ENCODE peak calls at places on chromosomes 3 and 15, in four cellular contexts. L, H, X and N are unnamed samples. For H3K27me3, the result is how much of the 10 kb centered on the place peaks cover.

GRCh38 chr15:45326776-45327175 is 51.6 kb downstream of the GATM start:
- DNase-seq in H (no peak), L (no peak), X (no peak), N (no peak)

GRCh38 chr3:81198766-81199165 is 562.7 kb downstream of the GBE1 start:
- DNase-seq in X (no peak), H (no peak), L (no peak), N (no peak)

GRCh38 chr15:78726870-78727551 is 84.3 kb downstream of the ADAMTS7 start:
- DNase-seq in X (no peak), H (peak), L (peak), N (peak)

GRCh38 chr3:171685116-171685895 is 125.0 kb downstream of the PLD1 start:
- DNase-seq in H (peak), X (no peak), L (no peak), N (no peak)

GRCh38 chr3:66910721-66911120 is 87.4 kb upstream of the KBTBD8 start:
- DNase-seq in X (no peak), L (no peak), H (no peak), N (no peak)

GRCh38 chr15:90593469-90594158 is 63.9 kb downstream of the CRTC3 start:
- DNase-seq in X (no peak), L (no peak), H (no peak), N (no peak)

GRCh38 chr3:23004971-23005370 is 198.2 kb upstream of the UBE2E2 start:
- DNase-seq in X (no peak), H (peak), L (no peak), N (no peak)

GRCh38 chr3:187498211-187498610 is 130.0 kb downstream of the RTP4 start:
- DNase-seq in X (no peak), H (no peak), L (no peak), N (no peak)

GRCh38 chr3:45412731-45413130 is 24.4 kb downstream of the LARS2 start:
- DNase-seq in X (no peak), L (no peak), H (no peak), N (no peak)

GRCh38 chr3:155934215-155934614 is 63.8 kb downstream of the GMPS start:
- DNase-seq in H (no peak), X (no peak), L (no peak), N (no peak)

GRCh38 chr3:195443391-195443989 is 670 bp upstream of the ACAP2 start:
- DNase-seq in H (no peak), L (no peak), X (no peak), N (peak)

GRCh38 chr15:70426065-70426821 is 328.5 kb upstream of the TLE3 start:
- DNase-seq in L (no peak), X (no peak), H (no peak), N (no peak)

GRCh38 chr3:167095976-167096375 is 284.1 kb downstream of the ZBBX start:
- DNase-seq in X (no peak), H (no peak), L (no peak), N (no peak)

GRCh38 chr3:48845170-48845569 is 2.5 kb downstream of the PRKAR2A start:
- DNase-seq in L (no peak), H (no peak), X (no peak), N (no peak)

GRCh38 chr3:14760185-14760584 is 58.6 kb upstream of the FGD5 start:
- DNase-seq in L (no peak), X (no peak), H (no peak), N (no peak)

GRCh38 chr3:51353566-51354140 is 31.4 kb upstream of the MANF start:
- DNase-seq in H (no peak), X (no peak), L (no peak), N (no peak)

GRCh38 chr3:183782576-183782975 is 42.8 kb downstream of the MAP6D1 start:
- DNase-seq in L (no peak), X (no peak), H (no peak), N (no peak)

GRCh38 chr3:113615976-113616375 is 80.5 kb downstream of the USF3 start:
- DNase-seq in L (no peak), X (no peak), H (no peak), N (no peak)

GRCh38 chr3:62186967-62187366 is 186.4 kb downstream of the FEZF2 start:
- DNase-seq in L (peak), X (no peak), H (no peak), N (peak)

GRCh38 chr15:31372635-31373091 is 46.0 kb downstream of the KLF13 start:
- DNase-seq in L (peak), H (peak), X (no peak), N (peak)

GRCh38 chr3:149983628-149984027 is 12.9 kb upstream of the PFN2 start:
- DNase-seq in L (no peak), X (no peak), H (no peak), N (no peak)

GRCh38 chr3:197001106-197001971 is 28.3 kb downstream of the MELTF start:
- DNase-seq in X (no peak), H (no peak), L (no peak), N (no peak)

GRCh38 chr3:171620825-171621434 is 160.7 kb upstream of the TNIK start:
- DNase-seq in X (no peak), H (peak), L (no peak), N (no peak)

GRCh38 chr3:126897943-126898342 is 85.0 kb upstream of the PLXNA1 start:
- DNase-seq in H (no peak), L (no peak), X (no peak), N (peak)

GRCh38 chr15:57662091-57662744 is 44.3 kb upstream of the POLR2M start:
- DNase-seq in X (no peak), H (no peak), L (no peak), N (no peak)

GRCh38 chr3:148718982-148719862 is 21.5 kb downstream of the AGTR1 start:
- DNase-seq in X (no peak), H (no peak), L (peak), N (peak)

GRCh38 chr15:73631915-73632669 is 1.1 kb downstream of the NPTN start:
- DNase-seq in L (peak), H (no peak), X (peak), N (peak)

GRCh38 chr3:127004641-127005397 is 21.9 kb downstream of the PLXNA1 start:
- DNase-seq in L (no peak), X (no peak), H (no peak), N (peak)

GRCh38 chr3:150922611-150923010 is 17.4 kb upstream of the MINDY4B start:
- DNase-seq in H (no peak), X (no peak), L (peak), N (peak)

GRCh38 chr3:17050051-17050450 is 165.3 kb downstream of the PLCL2 start:
- DNase-seq in H (no peak), L (no peak), X (no peak), N (no peak)

GRCh38 chr15:45616901-45617323 is 17.9 kb upstream of the SQOR start:
- DNase-seq in H (no peak), X (no peak), L (no peak), N (no peak)

GRCh38 chr3:36973141-36973540 is 19.8 kb downstream of the EPM2AIP1 start:
- DNase-seq in X (no peak), L (no peak), H (no peak), N (no peak)

GRCh38 chr3:52193059-52193458 is 4.9 kb upstream of the ALAS1 start:
- DNase-seq in L (no peak), H (no peak), X (no peak), N (no peak)

GRCh38 chr3:118818386-118818785 is 216.3 kb downstream of the IGSF11 start:
- DNase-seq in X (no peak), L (no peak), H (no peak), N (no peak)

GRCh38 chr15:67023517-67024321 is 41.7 kb upstream of the SMAD3 start:
- DNase-seq in X (no peak), H (no peak), L (no peak), N (no peak)

GRCh38 chr3:32956750-32957570 is 5.5 kb downstream of the CCR4 start:
- DNase-seq in L (no peak), H (no peak), X (no peak), N (no peak)

GRCh38 chr15:100039994-100040393 is 301.8 kb downstream of the ADAMTS17 start:
- DNase-seq in H (no peak), X (no peak), L (no peak), N (peak)
- H3K27me3 ChIP-seq in H (under half), X (under half), L (under half), N (under half)

DNA sequence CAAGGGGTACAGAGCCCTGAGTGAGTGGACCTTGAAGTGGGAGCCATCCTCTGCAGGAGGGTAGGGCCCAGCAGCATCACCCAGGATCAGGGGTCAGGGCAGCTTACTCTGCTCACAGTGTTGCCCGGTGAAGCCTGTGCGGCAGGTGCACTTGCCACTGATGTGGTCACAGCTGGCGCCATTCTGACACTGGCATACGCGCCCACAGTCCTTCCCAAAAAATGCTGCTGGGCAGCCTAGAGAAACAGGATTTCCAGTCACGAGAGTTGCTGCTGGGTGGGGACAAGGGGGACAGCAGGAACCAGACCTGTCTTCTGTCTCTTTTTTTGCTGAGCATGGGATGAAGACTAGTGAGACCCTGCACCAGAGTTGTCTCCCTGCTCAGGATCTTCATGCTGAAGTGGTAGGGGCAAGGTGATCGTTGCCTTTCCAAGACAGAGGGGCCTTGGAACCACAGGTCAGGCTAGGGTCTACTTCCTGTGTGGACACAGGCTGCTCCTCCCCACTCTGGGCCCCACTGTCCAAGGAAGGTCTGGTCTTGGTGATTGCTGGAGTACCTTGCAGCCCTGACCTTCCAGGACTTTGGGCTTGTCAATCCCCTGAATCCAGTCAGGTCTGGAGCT is 46.9 kb downstream of the RAB11A start:
- DNase-seq in X (no peak), L (no peak), H (no peak), N (no peak)
- H3K4me3 ChIP-seq in X (no peak), L (no peak), H (no peak), N (no peak)

GRCh38 chr3:8895829-8896228 is 67.4 kb downstream of the RAD18 start:
- DNase-seq in H (no peak), X (no peak), L (no peak), N (no peak)
- H3K27me3 ChIP-seq in H (under half), X (under half), L (under half), N (under half)

GRCh38 chr3:12719984-12720656 is 38.9 kb downstream of the TMEM40 start:
- DNase-seq in H (peak), L (peak), X (peak), N (peak)

GRCh38 chr3:12722205-12722604 is 36.9 kb downstream of the TMEM40 start:
- DNase-seq in H (no peak), X (no peak), L (no peak), N (no peak)

GRCh38 chr3:12724794-12725193 is 34.3 kb downstream of the TMEM40 start:
- DNase-seq in X (no peak), L (no peak), H (no peak), N (no peak)

GRCh38 chr3:12716605-12717121 is 42.4 kb downstream of the TMEM40 start:
- DNase-seq in L (no peak), H (peak), X (no peak), N (no peak)

GRCh38 chr3:12719541-12719940 is 39.5 kb downstream of the TMEM40 start:
- DNase-seq in X (no peak), L (no peak), H (no peak), N (no peak)
- H3K4me3 ChIP-seq in X (no peak), L (no peak), H (peak), N (no peak)

GRCh38 chr15:63672775-63673174 is 75.6 kb downstream of the FBXL22 start:
- DNase-seq in L (no peak), X (no peak), H (no peak), N (no peak)

GRCh38 chr15:63678383-63678782 is 81.2 kb downstream of the FBXL22 start:
- DNase-seq in X (no peak), L (no peak), H (no peak), N (no peak)

GRCh38 chr15:63675263-63675662 is 78.1 kb downstream of the FBXL22 start:
- DNase-seq in L (no peak), X (no peak), H (no peak), N (no peak)

GRCh38 chr15:63679588-63679987 is 82.4 kb downstream of the FBXL22 start:
- DNase-seq in L (no peak), H (no peak), X (no peak), N (no peak)

GRCh38 chr15:63677778-63678177 is 80.6 kb downstream of the FBXL22 start:
- DNase-seq in L (peak), X (peak), H (no peak), N (peak)
- H3K27me3 ChIP-seq in L (under half), X (under half), H (under half), N (under half)

GRCh38 chr3:11719406-11720219 is 75.9 kb upstream of the VGLL4 start:
- DNase-seq in X (peak), L (peak), H (peak), N (peak)

GRCh38 chr3:11716576-11717250 is 73.0 kb upstream of the VGLL4 start:
- DNase-seq in L (peak), X (no peak), H (no peak), N (no peak)

GRCh38 chr3:11717301-11717700 is 73.6 kb upstream of the VGLL4 start:
- DNase-seq in H (peak), X (no peak), L (no peak), N (no peak)

GRCh38 chr3:11718582-11719405 is 75.1 kb upstream of the VGLL4 start:
- DNase-seq in H (peak), L (peak), X (peak), N (peak)

DNA sequence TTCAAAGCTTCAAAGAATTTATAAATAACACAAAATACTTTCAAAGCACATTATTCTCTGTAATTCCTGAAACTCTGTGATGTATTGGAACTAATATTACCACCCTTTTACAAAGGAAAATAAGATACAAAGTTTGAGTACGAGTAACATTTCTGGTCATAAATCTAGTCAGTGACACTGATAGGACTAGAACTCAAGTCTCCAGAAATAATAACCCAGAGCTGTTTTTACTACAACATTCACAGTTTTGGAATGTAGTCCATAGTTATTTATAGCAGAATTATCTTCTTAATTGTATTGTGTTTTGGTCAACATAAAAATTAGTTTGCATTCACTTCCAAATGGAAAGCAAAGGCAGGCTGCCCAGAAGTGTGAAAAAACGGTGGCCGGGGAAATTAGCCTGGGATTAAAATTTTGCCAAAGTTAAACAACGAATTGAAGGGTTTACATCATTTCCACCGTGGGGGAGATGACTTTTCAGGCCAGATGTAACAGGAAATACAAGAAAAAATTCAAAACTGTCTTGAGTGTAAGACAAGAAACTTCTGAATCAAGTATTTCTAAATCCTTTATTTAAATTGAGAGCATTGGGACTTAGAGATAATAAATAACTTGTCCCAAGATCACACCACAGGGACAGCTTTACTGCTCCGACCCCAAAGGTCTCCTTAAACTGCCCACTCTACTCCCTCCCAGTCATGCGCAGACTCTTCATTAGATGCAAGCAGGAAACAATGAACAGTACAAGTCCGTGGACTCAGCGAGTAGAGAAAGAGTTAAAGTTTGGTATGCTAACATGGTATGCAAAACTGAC is 74.3 kb upstream of the VGLL4 start:
- DNase-seq in L (no peak), X (no peak), H (peak), N (no peak)
- H3K4me3 ChIP-seq in L (peak), X (peak), H (peak), N (peak)

GRCh38 chr3:169668957-169669681 is 5.6 kb upstream of the MECOM start:
- DNase-seq in H (peak), X (peak), L (peak), N (peak)
- H3K27me3 ChIP-seq in H (half or more), X (half or more), L (half or more), N (half or more)

DNA sequence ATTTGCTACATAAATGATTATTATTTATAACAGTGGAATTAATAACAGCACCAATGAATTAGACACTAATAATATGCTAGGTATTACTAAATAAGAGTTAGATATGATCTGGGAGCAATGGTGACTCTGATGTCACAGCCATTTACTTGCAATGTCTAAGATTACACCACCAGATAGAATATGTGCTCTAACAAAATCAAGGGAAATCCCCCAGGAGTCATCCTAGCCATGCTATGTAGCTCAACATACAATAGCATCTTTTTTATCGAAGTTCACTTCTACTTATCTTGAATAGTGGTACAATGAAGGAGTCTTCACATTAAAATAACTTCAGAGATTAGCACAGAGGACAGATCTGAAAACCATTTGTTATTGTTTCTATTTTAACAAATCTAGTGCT is 154.0 kb downstream of the FMN1 start:
- DNase-seq in L (no peak), X (no peak), H (peak), N (no peak)
- H3K4me3 ChIP-seq in L (no peak), X (no peak), H (no peak), N (no peak)

GRCh38 chr15:89461386-89461785 is 35.0 kb downstream of the RHCG start:
- DNase-seq in X (no peak), H (no peak), L (no peak), N (no peak)
- H3K27me3 ChIP-seq in X (under half), H (under half), L (under half), N (under half)

GRCh38 chr3:198113219-198114053 is 153.4 kb downstream of the LMLN start:
- DNase-seq in L (peak), X (peak), H (peak), N (peak)
- H3K4me3 ChIP-seq in L (peak), X (no peak), H (peak), N (peak)